ENCODE peak calls at places on chromosomes 7 and 10, in ten cellular contexts. L is GM10248; D is OCI-LY7; T is HCEC 1CT; G is astrocyte of the spinal cord; O is cardiac muscle cell; H is neural progenitor cell; Q is CD4-positive, alpha-beta T cell; F is RCC 7860; A is NCI-H2081. N is an unnamed sample.

GRCh38 chr10:6748981-6749630 is 169.0 kb upstream of the PRKCQ start:
- DNase-seq in L (no peak), D (no peak), T (peak; percentile 87), G (peak; percentile 67), O (no peak), H (no peak), Q (no peak), F (no peak), A (no peak), N (no peak)

GRCh38 chr7:19146699-19147098 is 1.5 kb upstream of the FERD3L start:
- DNase-seq in L (peak; percentile 17), D (no peak), T (no peak), G (peak; percentile 53), O (peak; percentile 73), H (peak; percentile 66), Q (no peak), F (no peak), A (no peak), N (no peak)

GRCh38 chr7:77887567-77887966 is 89.0 kb downstream of the PHTF2 start:
- DNase-seq in L (no peak), D (no peak), T (peak; percentile 86), G (peak; percentile 65), O (no peak), H (no peak), Q (no peak), F (peak; percentile 77), A (no peak), N (no peak)

GRCh38 chr10:77188000-77188395 is 449.6 kb downstream of the KCNMA1 start:
- DNase-seq in L (no peak), D (no peak), T (no peak), G (no peak), O (no peak), H (no peak), Q (no peak), F (no peak), A (no peak), N (no peak)

GRCh38 chr7:24898691-24899090 is 81.3 kb downstream of the OSBPL3 start:
- DNase-seq in L (peak; percentile 44), D (peak; percentile 49), T (peak; percentile 37), G (peak; percentile 59), O (no peak), H (no peak), Q (no peak), F (peak; percentile 76), A (no peak), N (no peak)

GRCh38 chr10:108204528-108205313 is 1040.2 kb upstream of the SORCS1 start:
- DNase-seq in L (peak; percentile 22), D (peak; percentile 20), T (peak; percentile 71), G (peak; percentile 14), O (peak; percentile 76), H (peak; percentile 78), Q (no peak), F (peak; percentile 30), A (no peak), N (peak; percentile 1)

GRCh38 chr10:124041684-124042445 is 51.5 kb downstream of the CHST15 start:
- DNase-seq in L (no peak), D (no peak), T (no peak), G (no peak), O (no peak), H (no peak), Q (no peak), F (no peak), A (no peak), N (no peak)

GRCh38 chr10:50395279-50395678 is 144.0 kb upstream of the ASAH2 start:
- DNase-seq in L (no peak), D (no peak), T (peak; percentile 62), G (no peak), O (no peak), H (no peak), Q (no peak), F (no peak), A (no peak), N (no peak)

GRCh38 chr7:30173058-30173897 is 38.5 kb downstream of the MTURN start:
- DNase-seq in L (no peak), D (peak; percentile 21), T (peak; percentile 69), G (peak; percentile 90), O (peak; percentile 73), H (peak; percentile 71), Q (no peak), F (peak; percentile 70), A (peak; percentile 99), N (no peak)

GRCh38 chr7:38881015-38881414 is 28.0 kb downstream of the VPS41 start:
- DNase-seq in L (no peak), D (no peak), T (no peak), G (no peak), O (no peak), H (no peak), Q (no peak), F (no peak), A (no peak), N (no peak)

GRCh38 chr7:94294471-94295131 is 100.1 kb upstream of the COL1A2 start:
- DNase-seq in L (no peak), D (no peak), T (no peak), G (no peak), O (no peak), H (no peak), Q (no peak), F (no peak), A (no peak), N (no peak)

GRCh38 chr10:119238577-119238976 is 31.2 kb downstream of the GRK5 start:
- DNase-seq in L (no peak), D (no peak), T (no peak), G (no peak), O (no peak), H (no peak), Q (no peak), F (no peak), A (no peak), N (no peak)

GRCh38 chr7:131383417-131383816 is 55.7 kb downstream of the MKLN1 start:
- DNase-seq in L (no peak), D (no peak), T (no peak), G (peak; percentile 33), O (no peak), H (no peak), Q (no peak), F (no peak), A (no peak), N (no peak)

GRCh38 chr7:1961776-1962276 is 270.9 kb downstream of the MAD1L1 start:
- DNase-seq in L (no peak), D (no peak), T (peak; percentile 48), G (peak; percentile 97), O (no peak), H (no peak), Q (peak; percentile 42), F (peak; percentile 85), A (no peak), N (no peak)

GRCh38 chr7:30658471-30659074 is 23.7 kb downstream of the CRHR2 start:
- DNase-seq in L (no peak), D (no peak), T (no peak), G (no peak), O (no peak), H (no peak), Q (no peak), F (no peak), A (no peak), N (no peak)

GRCh38 chr7:12764355-12765000 is 77.0 kb downstream of the ARL4A start:
- DNase-seq in L (no peak), D (no peak), T (no peak), G (no peak), O (no peak), H (peak; percentile 5), Q (no peak), F (no peak), A (no peak), N (no peak)

GRCh38 chr7:155918720-155919399 is 106.6 kb upstream of the SHH start:
- DNase-seq in L (no peak), D (no peak), T (no peak), G (peak; percentile 96), O (no peak), H (no peak), Q (no peak), F (peak; percentile 90), A (no peak), N (no peak)

GRCh38 chr7:147136369-147136768 is 1019.8 kb downstream of the CNTNAP2 start:
- DNase-seq in L (no peak), D (no peak), T (no peak), G (no peak), O (no peak), H (no peak), Q (no peak), F (no peak), A (no peak), N (no peak)

GRCh38 chr7:2475678-2476015 is 551 bp downstream of the GRIFIN start:
- DNase-seq in L (no peak), D (no peak), T (no peak), G (no peak), O (no peak), H (no peak), Q (no peak), F (no peak), A (no peak), N (peak; percentile 12)

GRCh38 chr10:6578221-6579192 is 1.6 kb downstream of the PRKCQ start:
- DNase-seq in L (no peak), D (peak; percentile 62), T (no peak), G (no peak), O (no peak), H (peak; percentile 25), Q (peak; percentile 40), F (no peak), A (no peak), N (no peak)

GRCh38 chr10:87675396-87676376 is 16.0 kb downstream of the PAPSS2 start:
- DNase-seq in L (no peak), D (no peak), T (peak; percentile 72), G (peak; percentile 79), O (no peak), H (no peak), Q (no peak), F (peak; percentile 97), A (no peak), N (no peak)

GRCh38 chr10:70430489-70431445 is 10.7 kb downstream of the NODAL start:
- DNase-seq in L (no peak), D (no peak), T (peak; percentile 55), G (peak; percentile 51), O (peak; percentile 75), H (peak; percentile 20), Q (no peak), F (no peak), A (no peak), N (no peak)

GRCh38 chr10:86792768-86793167 is 36.3 kb downstream of the BMPR1A start:
- DNase-seq in L (no peak), D (no peak), T (no peak), G (peak; percentile 25), O (no peak), H (no peak), Q (no peak), F (no peak), A (no peak), N (no peak)

GRCh38 chr7:47241112-47242065 is 340.5 kb downstream of the TNS3 start:
- DNase-seq in L (no peak), D (no peak), T (no peak), G (no peak), O (no peak), H (no peak), Q (no peak), F (peak; percentile 27), A (no peak), N (no peak)

GRCh38 chr7:129037585-129037984 is 17.3 kb downstream of the TNPO3 start:
- DNase-seq in L (no peak), D (no peak), T (no peak), G (no peak), O (no peak), H (peak; percentile 54), Q (no peak), F (no peak), A (no peak), N (no peak)

GRCh38 chr7:91651986-91652385 is 228.5 kb downstream of the MTERF1 start:
- DNase-seq in L (no peak), D (no peak), T (no peak), G (no peak), O (no peak), H (no peak), Q (no peak), F (no peak), A (no peak), N (no peak)

GRCh38 chr10:89580243-89580642 is 44.8 kb upstream of the SLC16A12 start:
- DNase-seq in L (no peak), D (no peak), T (no peak), G (no peak), O (no peak), H (no peak), Q (no peak), F (no peak), A (no peak), N (no peak)

GRCh38 chr7:39133088-39133487 is 155.4 kb downstream of the POU6F2 start:
- DNase-seq in L (no peak), D (no peak), T (no peak), G (no peak), O (no peak), H (no peak), Q (no peak), F (no peak), A (no peak), N (no peak)